ENCODE peak calls at places on chromosomes 5 and 9, in nine cellular contexts. N, Y, J, O, M, G, I, S and A are unnamed samples.
A peak's percentile ranks its signal among the peaks of the same experiment; 100 is the strongest.

GRCh38 chr5:60883229-60883628 is 39.2 kb upstream of the ELOVL7 start:
- DNase-seq in O (no peak), N (no peak), M (no peak), S (peak; percentile 29), G (peak; percentile 22), J (no peak), I (no peak), Y (no peak), A (no peak)

GRCh38 chr9:37421914-37422288 is 595 bp upstream of the GRHPR start:
- DNase-seq in N (peak; percentile 71), Y (no peak), S (no peak), J (no peak), I (no peak), O (no peak), G (no peak), M (no peak), A (no peak)

GRCh38 chr5:74034738-74035137 is 408.7 kb downstream of the ARHGEF28 start:
- DNase-seq in Y (no peak), J (no peak), O (no peak), G (no peak), N (no peak), S (no peak), M (no peak), I (peak; percentile 88), A (no peak)

GRCh38 chr5:118592678-118593328 is 395.5 kb downstream of the DTWD2 start:
- DNase-seq in Y (no peak), O (peak; percentile 31), S (peak; percentile 1), I (no peak), G (no peak), M (no peak), J (no peak), N (no peak), A (no peak)

GRCh38 chr9:129077236-129077635 is 3.7 kb upstream of the DOLPP1 start:
- DNase-seq in O (no peak), J (no peak), N (no peak), M (no peak), G (no peak), Y (no peak), I (no peak), S (no peak), A (peak; percentile 70)

GRCh38 chr9:129697111-129697955 is 31.9 kb downstream of the PRRX2 start:
- DNase-seq in O (peak; percentile 85), M (no peak), S (no peak), Y (no peak), N (no peak), I (peak; percentile 78), G (peak; percentile 96), J (peak; percentile 16), A (peak; percentile 15)

GRCh38 chr5:170633235-170634041 is 129.6 kb downstream of the KCNIP1 start:
- DNase-seq in I (peak; percentile 65), G (peak; percentile 88), M (peak; percentile 79), O (peak; percentile 75), S (peak; percentile 27), J (peak; percentile 76), Y (no peak), N (no peak), A (peak; percentile 27)

GRCh38 chr5:147081256-147081872 is 153.5 kb upstream of the STK32A start:
- DNase-seq in J (no peak), Y (no peak), O (peak; percentile 42), N (no peak), S (no peak), G (no peak), M (peak; percentile 6), I (no peak), A (no peak)

GRCh38 chr5:179278119-179278518 is 67.1 kb downstream of the ADAMTS2 start:
- DNase-seq in G (peak; percentile 69), J (no peak), Y (no peak), O (no peak), N (peak; percentile 24), S (no peak), I (peak; percentile 23), M (no peak), A (no peak)

GRCh38 chr9:131447148-131447547 is 53.3 kb downstream of the PRRC2B start:
- DNase-seq in I (no peak), Y (no peak), G (no peak), S (no peak), N (peak; percentile 5), O (no peak), J (peak; percentile 14), M (no peak), A (no peak)

GRCh38 chr5:135589152-135589551 is 10.4 kb upstream of the CXCL14 start:
- DNase-seq in I (no peak), J (no peak), G (no peak), M (no peak), Y (no peak), O (no peak), N (no peak), S (no peak), A (no peak)

GRCh38 chr5:156367602-156368001 is 40.6 kb downstream of the SGCD start:
- DNase-seq in O (no peak), G (no peak), S (peak; percentile 2), M (no peak), N (no peak), I (peak; percentile 97), J (peak; percentile 2), Y (no peak), A (no peak)

GRCh38 chr5:150655221-150655620 is 5.8 kb upstream of the MYOZ3 start:
- DNase-seq in M (no peak), O (no peak), G (no peak), N (peak; percentile 48), S (no peak), I (no peak), J (no peak), Y (no peak), A (no peak)
- H3K27me3 ChIP-seq in M (no peaks in the 10 kb centered on the region), O (no peaks in the 10 kb centered on the region), G (no peaks in the 10 kb centered on the region), N (no peaks in the 10 kb centered on the region), S (peaks cover 15% of the 10 kb centered on the region), I (no peaks in the 10 kb centered on the region), J (no peaks in the 10 kb centered on the region), Y (no peaks in the 10 kb centered on the region), A (no peaks in the 10 kb centered on the region)

GRCh38 chr5:1396029-1396816 is 49.0 kb downstream of the SLC6A3 start:
- DNase-seq in S (no peak), Y (no peak), N (no peak), J (no peak), M (no peak), O (no peak), G (no peak), I (no peak), A (no peak)
- H3K27me3 ChIP-seq in S (peaks cover 88% of the 10 kb centered on the region), Y (no peaks in the 10 kb centered on the region), N (no peaks in the 10 kb centered on the region), J (no peaks in the 10 kb centered on the region), M (no peaks in the 10 kb centered on the region), O (peaks cover 36% of the 10 kb centered on the region), G (peaks cover 9% of the 10 kb centered on the region), I (peaks cover 13% of the 10 kb centered on the region), A (peaks cover 68% of the 10 kb centered on the region)

GRCh38 chr9:126705311-126705766 is 91.6 kb downstream of the LMX1B start:
- DNase-seq in G (peak; percentile 93), I (peak; percentile 38), N (peak; percentile 92), Y (peak; percentile 75), O (peak; percentile 92), J (peak; percentile 81), S (peak; percentile 48), M (peak; percentile 84), A (peak; percentile 77)
- H3K27me3 ChIP-seq in G (peaks cover 34% of the 10 kb centered on the region), I (peaks cover 50% of the 10 kb centered on the region), N (no peaks in the 10 kb centered on the region), Y (no peaks in the 10 kb centered on the region), O (peaks cover 77% of the 10 kb centered on the region), J (no peaks in the 10 kb centered on the region), S (peaks cover 53% of the 10 kb centered on the region), M (no peaks in the 10 kb centered on the region), A (peaks cover 87% of the 10 kb centered on the region)

GRCh38 chr9:79858509-79858908 is 286.7 kb downstream of the TLE4 start:
- DNase-seq in G (no peak), O (no peak), M (no peak), Y (no peak), S (peak; percentile 1), I (peak; percentile 17), J (peak; percentile 40), N (no peak), A (no peak)
- H3K27me3 ChIP-seq in G (no peaks in the 10 kb centered on the region), O (no peaks in the 10 kb centered on the region), M (no peaks in the 10 kb centered on the region), Y (no peaks in the 10 kb centered on the region), S (no peaks in the 10 kb centered on the region), I (no peaks in the 10 kb centered on the region), J (no peaks in the 10 kb centered on the region), N (no peaks in the 10 kb centered on the region), A (no peaks in the 10 kb centered on the region)

GRCh38 chr9:1058826-1059225 is 8.7 kb downstream of the DMRT2 start:
- DNase-seq in J (no peak), Y (no peak), I (no peak), N (no peak), O (no peak), G (no peak), S (no peak), M (no peak), A (no peak)

GRCh38 chr9:1053848-1054365 is 3.8 kb downstream of the DMRT2 start:
- DNase-seq in Y (no peak), J (no peak), S (no peak), M (no peak), N (no peak), O (no peak), I (no peak), G (no peak), A (no peak)

GRCh38 chr9:1052908-1053590 is 2.9 kb downstream of the DMRT2 start:
- DNase-seq in N (no peak), J (no peak), O (no peak), M (no peak), G (no peak), S (no peak), I (no peak), Y (no peak), A (no peak)

GRCh38 chr9:1055156-1055555 is 5.0 kb downstream of the DMRT2 start:
- DNase-seq in I (no peak), J (no peak), N (no peak), S (no peak), Y (no peak), M (no peak), G (no peak), O (no peak), A (no peak)

GRCh38 chr9:1057910-1058309 is 7.8 kb downstream of the DMRT2 start:
- DNase-seq in G (no peak), M (no peak), Y (no peak), O (no peak), J (no peak), S (no peak), N (no peak), I (no peak), A (no peak)
- H3K27me3 ChIP-seq in G (peaks cover 17% of the 10 kb centered on the region), M (peaks cover 5% of the 10 kb centered on the region), Y (no peaks in the 10 kb centered on the region), O (peaks cover under 1% of the 10 kb centered on the region), J (no peaks in the 10 kb centered on the region), S (no peaks in the 10 kb centered on the region), N (peaks cover 9% of the 10 kb centered on the region), I (peaks cover 13% of the 10 kb centered on the region), A (peaks cover 60% of the 10 kb centered on the region)

GRCh38 chr9:116332090-116332489 is 178.5 kb downstream of the PAPPA start:
- DNase-seq in J (no peak), M (no peak), G (no peak), Y (no peak), I (no peak), S (no peak), N (no peak), O (no peak), A (no peak)
- H3K27me3 ChIP-seq in J (no peaks in the 10 kb centered on the region), M (no peaks in the 10 kb centered on the region), G (no peaks in the 10 kb centered on the region), Y (no peaks in the 10 kb centered on the region), I (no peaks in the 10 kb centered on the region), S (peaks cover 14% of the 10 kb centered on the region), N (no peaks in the 10 kb centered on the region), O (peaks cover 66% of the 10 kb centered on the region), A (no peaks in the 10 kb centered on the region)

DNA sequence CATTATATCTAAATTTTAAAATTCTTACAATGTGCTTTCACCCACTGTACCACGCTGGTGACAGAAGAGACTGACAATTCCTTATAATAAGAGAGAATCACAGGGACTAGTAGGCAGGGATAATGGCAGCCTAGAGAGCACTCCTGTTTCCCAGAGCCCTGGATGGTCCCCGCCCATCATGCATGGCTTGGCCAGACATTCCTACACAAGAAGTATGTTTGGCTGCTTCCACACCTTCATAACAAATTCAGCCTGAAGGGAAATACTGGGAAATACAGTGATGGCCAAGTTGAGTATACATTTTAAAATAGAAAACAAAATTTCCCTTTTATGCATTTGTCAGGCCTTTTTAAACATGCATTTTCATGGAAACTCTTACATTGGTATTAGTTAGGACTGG is 193.5 kb upstream of the ELL2 start:
- DNase-seq in I (no peak), S (no peak), J (no peak), G (no peak), O (no peak), Y (no peak), N (no peak), M (no peak), A (no peak)
- H3K27me3 ChIP-seq in I (no peaks in the 10 kb centered on the region), S (no peaks in the 10 kb centered on the region), J (no peaks in the 10 kb centered on the region), G (no peaks in the 10 kb centered on the region), O (no peaks in the 10 kb centered on the region), Y (no peaks in the 10 kb centered on the region), N (no peaks in the 10 kb centered on the region), M (no peaks in the 10 kb centered on the region), A (no peaks in the 10 kb centered on the region)